ENCODE peak calls at places on chromosomes 4 and X, in four cellular contexts. One of them, this sample, is unnamed.

GRCh38 chr4:76589402-76589801 is 154.4 kb downstream of the SHROOM3 start:
- DNase-seq in suprapubic skin: no peak
- DNase-seq in esophagus muscularis mucosa: no peak
- DNase-seq in sigmoid colon: no peak
- DNase-seq in this sample: no peak

GRCh38 chr4:2977116-2978097 is 14.0 kb downstream of the GRK4 start:
- DNase-seq in suprapubic skin: no peak
- DNase-seq in esophagus muscularis mucosa: no peak
- DNase-seq in sigmoid colon: no peak
- DNase-seq in this sample: no peak

GRCh38 chrX:107845625-107846024 is 20.0 kb downstream of the MID2 start:
- DNase-seq in suprapubic skin: no peak
- DNase-seq in esophagus muscularis mucosa: no peak
- DNase-seq in sigmoid colon: no peak
- DNase-seq in this sample: no peak

GRCh38 chrX:55451125-55451524 is 802 bp upstream of the MAGEH1 start:
- DNase-seq in suprapubic skin: no peak
- DNase-seq in esophagus muscularis mucosa: no peak
- DNase-seq in sigmoid colon: no peak
- DNase-seq in this sample: no peak

GRCh38 chrX:7891928-7892327 is 35.3 kb downstream of the PNPLA4 start:
- DNase-seq in suprapubic skin: no peak
- DNase-seq in esophagus muscularis mucosa: no peak
- DNase-seq in sigmoid colon: no peak
- DNase-seq in this sample: peak; percentile 11

GRCh38 chr4:82555279-82555678 is 6.5 kb downstream of the TMEM150C start:
- DNase-seq in suprapubic skin: no peak
- DNase-seq in esophagus muscularis mucosa: no peak
- DNase-seq in sigmoid colon: no peak
- DNase-seq in this sample: no peak

GRCh38 chrX:40446927-40447326 is 133.8 kb upstream of the ATP6AP2 start:
- DNase-seq in suprapubic skin: no peak
- DNase-seq in esophagus muscularis mucosa: no peak
- DNase-seq in sigmoid colon: no peak
- DNase-seq in this sample: no peak

GRCh38 chr4:152981842-152982241 is 45.7 kb downstream of the FHDC1 start:
- DNase-seq in suprapubic skin: no peak
- DNase-seq in esophagus muscularis mucosa: no peak
- DNase-seq in sigmoid colon: no peak
- DNase-seq in this sample: no peak

GRCh38 chrX:68998716-68999115 is 166.5 kb downstream of the PJA1 start:
- DNase-seq in suprapubic skin: no peak
- DNase-seq in esophagus muscularis mucosa: no peak
- DNase-seq in sigmoid colon: no peak
- DNase-seq in this sample: no peak

GRCh38 chrX:24259544-24260240 is 54.2 kb downstream of the SUPT20HL2 start:
- DNase-seq in suprapubic skin: no peak
- DNase-seq in esophagus muscularis mucosa: no peak
- DNase-seq in sigmoid colon: peak; percentile 74
- DNase-seq in this sample: no peak

GRCh38 chrX:49958727-49959126 is 36.3 kb downstream of the CLCN5 start:
- DNase-seq in suprapubic skin: no peak
- DNase-seq in esophagus muscularis mucosa: no peak
- DNase-seq in sigmoid colon: no peak
- DNase-seq in this sample: no peak

GRCh38 chr4:7172946-7173345 is 19.4 kb upstream of the SORCS2 start:
- DNase-seq in suprapubic skin: peak; percentile 65
- DNase-seq in esophagus muscularis mucosa: no peak
- DNase-seq in sigmoid colon: peak; percentile 53
- DNase-seq in this sample: no peak

GRCh38 chrX:68914337-68914989 is 85.6 kb downstream of the EFNB1 start:
- DNase-seq in suprapubic skin: no peak
- DNase-seq in esophagus muscularis mucosa: no peak
- DNase-seq in sigmoid colon: no peak
- DNase-seq in this sample: no peak

GRCh38 chr4:152029631-152030030 is 268.8 kb upstream of the GATB start:
- DNase-seq in suprapubic skin: no peak
- DNase-seq in esophagus muscularis mucosa: no peak
- DNase-seq in sigmoid colon: no peak
- DNase-seq in this sample: no peak

GRCh38 chr4:84691170-84691691 is 108.3 kb downstream of the CDS1 start:
- DNase-seq in suprapubic skin: no peak
- DNase-seq in esophagus muscularis mucosa: no peak
- DNase-seq in sigmoid colon: no peak
- DNase-seq in this sample: no peak

GRCh38 chrX:79133897-79134296 is 10.6 kb upstream of the GPR174 start:
- DNase-seq in suprapubic skin: no peak
- DNase-seq in esophagus muscularis mucosa: no peak
- DNase-seq in sigmoid colon: no peak
- DNase-seq in this sample: no peak

GRCh38 chr4:85747871-85748491 is 273.0 kb downstream of the ARHGAP24 start:
- DNase-seq in suprapubic skin: no peak
- DNase-seq in esophagus muscularis mucosa: no peak
- DNase-seq in sigmoid colon: no peak
- DNase-seq in this sample: peak; percentile 50

GRCh38 chrX:14354541-14354940 is 174.8 kb upstream of the GLRA2 start:
- DNase-seq in suprapubic skin: no peak
- DNase-seq in esophagus muscularis mucosa: no peak
- DNase-seq in sigmoid colon: no peak
- DNase-seq in this sample: no peak

GRCh38 chrX:77572322-77572721 is 125.1 kb downstream of the FGF16 start:
- DNase-seq in suprapubic skin: no peak
- DNase-seq in esophagus muscularis mucosa: no peak
- DNase-seq in sigmoid colon: no peak
- DNase-seq in this sample: no peak

GRCh38 chrX:119809185-119809666 is 17.8 kb upstream of the RPL39 start:
- DNase-seq in suprapubic skin: no peak
- DNase-seq in esophagus muscularis mucosa: no peak
- DNase-seq in sigmoid colon: no peak
- DNase-seq in this sample: no peak

GRCh38 chr4:1566838-1567518 is 117.1 kb downstream of the FAM53A start:
- DNase-seq in suprapubic skin: no peak
- DNase-seq in esophagus muscularis mucosa: no peak
- DNase-seq in sigmoid colon: peak; percentile 63
- DNase-seq in this sample: peak; percentile 17

GRCh38 chr4:36320130-36320902 is 38.9 kb downstream of the DTHD1 start:
- DNase-seq in suprapubic skin: no peak
- DNase-seq in esophagus muscularis mucosa: no peak
- DNase-seq in sigmoid colon: no peak
- DNase-seq in this sample: no peak

GRCh38 chr4:168357941-168358340 is 39.4 kb upstream of the DDX60 start:
- DNase-seq in suprapubic skin: no peak
- DNase-seq in esophagus muscularis mucosa: no peak
- DNase-seq in sigmoid colon: no peak
- DNase-seq in this sample: no peak

GRCh38 chrX:45070116-45071007 is 130.3 kb downstream of the DIPK2B start:
- DNase-seq in suprapubic skin: no peak
- DNase-seq in esophagus muscularis mucosa: no peak
- DNase-seq in sigmoid colon: no peak
- DNase-seq in this sample: no peak

GRCh38 chr4:171067422-171067821 is 745.8 kb upstream of the GALNTL6 start:
- DNase-seq in suprapubic skin: no peak
- DNase-seq in esophagus muscularis mucosa: no peak
- DNase-seq in sigmoid colon: no peak
- DNase-seq in this sample: no peak

GRCh38 chr4:4618846-4619245 is 77.0 kb upstream of the STX18 start:
- DNase-seq in suprapubic skin: no peak
- DNase-seq in esophagus muscularis mucosa: no peak
- DNase-seq in sigmoid colon: no peak
- DNase-seq in this sample: no peak

GRCh38 chr4:53908661-53909078 is 155.7 kb downstream of the CHIC2 start:
- DNase-seq in suprapubic skin: no peak
- DNase-seq in esophagus muscularis mucosa: no peak
- DNase-seq in sigmoid colon: peak; percentile 72
- DNase-seq in this sample: no peak
- TF ChIP-seq EP300 in suprapubic skin: no peak
- TF ChIP-seq EP300 in esophagus muscularis mucosa: no peak
- TF ChIP-seq EP300 in sigmoid colon: no peak
- TF ChIP-seq EP300 in this sample: no peak

GRCh38 chrX:16870095-16870860 is at the start of gene RBBP7:
- DNase-seq in suprapubic skin: peak; percentile 91
- DNase-seq in esophagus muscularis mucosa: peak; percentile 93
- DNase-seq in sigmoid colon: peak; percentile 97
- DNase-seq in this sample: peak; percentile 97
- TF ChIP-seq POLR2A in suprapubic skin: peak; percentile 81
- TF ChIP-seq POLR2A in esophagus muscularis mucosa: peak; percentile 80
- TF ChIP-seq POLR2A in sigmoid colon: peak; percentile 92
- TF ChIP-seq POLR2A in this sample: peak; percentile 90

GRCh38 chrX:11146411-11146810 is 35.3 kb downstream of the HCCS start:
- DNase-seq in suprapubic skin: no peak
- DNase-seq in esophagus muscularis mucosa: no peak
- DNase-seq in sigmoid colon: no peak
- DNase-seq in this sample: no peak

GRCh38 chrX:11148401-11148800 is 37.3 kb downstream of the HCCS start:
- DNase-seq in suprapubic skin: no peak
- DNase-seq in esophagus muscularis mucosa: no peak
- DNase-seq in sigmoid colon: no peak
- DNase-seq in this sample: no peak

GRCh38 chrX:11138498-11139390 is 27.6 kb downstream of the HCCS start:
- DNase-seq in suprapubic skin: no peak
- DNase-seq in esophagus muscularis mucosa: no peak
- DNase-seq in sigmoid colon: no peak
- DNase-seq in this sample: no peak

GRCh38 chrX:11143931-11144678 is 33.0 kb downstream of the HCCS start:
- DNase-seq in suprapubic skin: no peak
- DNase-seq in esophagus muscularis mucosa: no peak
- DNase-seq in sigmoid colon: peak; percentile 77
- DNase-seq in this sample: peak; percentile 33
- TF ChIP-seq EP300 in suprapubic skin: no peak
- TF ChIP-seq EP300 in esophagus muscularis mucosa: no peak
- TF ChIP-seq EP300 in sigmoid colon: no peak
- TF ChIP-seq EP300 in this sample: no peak

DNA sequence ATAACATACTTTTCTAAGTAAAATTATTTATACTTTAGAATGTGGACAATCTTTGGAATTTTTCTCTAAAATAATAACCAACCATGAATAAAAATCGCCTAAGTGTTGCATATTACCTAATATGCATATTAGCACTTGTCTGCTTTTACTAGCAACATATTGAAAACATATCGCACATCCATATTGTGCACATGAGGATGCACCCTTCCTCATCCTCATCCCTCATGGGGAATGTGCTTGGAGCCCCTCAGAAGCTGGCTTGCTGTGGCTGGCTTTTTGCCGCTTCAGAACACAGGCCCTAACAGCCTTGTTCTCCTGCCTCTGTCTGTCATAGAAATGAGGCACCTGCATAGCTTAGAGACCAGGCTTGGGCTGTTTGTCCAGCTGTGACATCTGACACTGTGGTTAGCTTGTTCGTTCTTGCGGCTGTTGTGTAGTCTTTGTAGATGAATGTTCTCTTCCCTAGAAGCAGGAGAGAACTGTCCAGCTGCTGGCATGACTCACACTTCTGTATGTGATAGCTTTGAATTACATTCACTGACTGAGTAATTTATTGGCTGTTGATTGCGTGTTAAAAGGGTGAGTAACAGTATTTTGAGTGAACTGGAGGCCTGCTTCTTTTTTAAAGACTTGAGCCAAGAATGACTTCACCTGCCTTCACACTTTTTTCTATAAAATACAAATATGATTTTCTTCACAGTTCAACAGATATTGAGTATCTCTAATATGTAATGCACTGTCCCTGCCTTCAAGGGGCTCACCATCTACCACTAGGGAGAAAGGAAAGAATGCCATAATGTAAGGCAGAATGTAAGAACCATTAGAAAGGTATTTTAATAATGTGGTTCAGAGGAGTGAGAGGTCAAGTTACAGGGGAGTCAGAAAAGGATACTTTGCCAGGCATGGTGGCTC is 81.9 kb downstream of the HMGB2 start:
- DNase-seq in suprapubic skin: no peak
- DNase-seq in esophagus muscularis mucosa: no peak
- DNase-seq in sigmoid colon: peak; percentile 78
- DNase-seq in this sample: no peak
- TF ChIP-seq POLR2A in suprapubic skin: no peak
- TF ChIP-seq POLR2A in esophagus muscularis mucosa: no peak
- TF ChIP-seq POLR2A in sigmoid colon: no peak
- TF ChIP-seq POLR2A in this sample: no peak

DNA sequence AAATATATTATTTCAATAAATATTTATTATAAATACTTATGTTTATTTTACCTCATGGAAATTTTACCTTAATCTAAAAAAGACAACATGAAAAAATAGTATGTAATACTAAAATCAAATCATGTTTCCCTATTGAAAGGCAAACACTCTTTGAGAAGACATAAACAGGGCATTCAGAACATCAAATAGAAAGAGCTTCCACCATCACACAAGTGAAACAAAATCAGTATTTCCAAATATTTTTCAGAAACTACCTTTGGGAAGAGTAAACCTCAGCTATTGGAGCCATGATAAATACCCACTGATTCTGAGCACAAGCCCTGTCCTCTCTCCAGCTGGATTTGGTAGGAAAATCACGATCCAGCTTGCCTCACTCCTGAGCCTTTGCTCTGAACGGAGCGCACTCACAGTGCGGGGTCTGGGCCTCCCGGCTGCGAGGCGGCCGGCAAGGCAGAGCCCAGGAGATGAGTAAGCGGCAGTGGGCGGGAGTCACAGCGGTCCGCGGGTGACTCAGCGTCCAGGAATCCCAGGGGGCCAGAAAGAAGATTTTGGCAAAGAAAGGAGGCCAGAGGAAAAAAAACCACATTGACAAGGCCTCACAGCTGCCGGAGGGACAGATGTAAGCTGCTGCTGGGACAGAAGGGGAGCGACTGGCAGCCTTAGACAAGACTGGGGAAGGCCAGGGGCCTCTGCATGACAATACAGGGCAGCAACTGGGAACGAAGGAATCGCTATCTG is 14.7 kb upstream of the ANXA5 start:
- DNase-seq in suprapubic skin: peak; percentile 88
- DNase-seq in esophagus muscularis mucosa: peak; percentile 94
- DNase-seq in sigmoid colon: peak; percentile 96
- DNase-seq in this sample: peak; percentile 94
- TF ChIP-seq EP300 in suprapubic skin: no peak
- TF ChIP-seq EP300 in esophagus muscularis mucosa: no peak
- TF ChIP-seq EP300 in sigmoid colon: no peak
- TF ChIP-seq EP300 in this sample: no peak